ENCODE peak calls at places on chromosomes 3 and 15, in five cellular contexts. Z is pancreas, M is kidney, X is Panc1, C is left ventricle myocardium inferior. R is an unnamed sample.

GRCh38 chr15:99605490-99605931 is 39.7 kb downstream of the MEF2A start:
- DNase-seq in Z (no peak), M (no peak), C (no peak), X (no peak), R (no peak)

GRCh38 chr15:79099692-79100091 is 9.1 kb upstream of the RASGRF1 start:
- DNase-seq in M (no peak), X (no peak), Z (no peak), C (no peak), R (no peak)

GRCh38 chr3:110562621-110563020 is 509.0 kb upstream of the NECTIN3 start:
- DNase-seq in X (no peak), Z (no peak), M (no peak), C (no peak), R (no peak)

GRCh38 chr15:31267161-31268107 is 59.2 kb upstream of the KLF13 start:
- DNase-seq in X (no peak), Z (no peak), M (peak; percentile 48), C (peak; percentile 11), R (peak; percentile 68)

GRCh38 chr15:92091155-92091734 is 237.7 kb downstream of the SLCO3A1 start:
- DNase-seq in X (no peak), C (no peak), M (no peak), Z (no peak), R (no peak)

GRCh38 chr3:151909720-151910405 is 36.4 kb downstream of the SUCNR1 start:
- DNase-seq in X (no peak), Z (no peak), C (no peak), M (no peak), R (no peak)

GRCh38 chr15:37720267-37720666 is 214.2 kb upstream of the TMCO5A start:
- DNase-seq in Z (no peak), X (no peak), M (no peak), C (no peak), R (no peak)

GRCh38 chr3:10447527-10448260 is 57.7 kb downstream of the ATP2B2 start:
- DNase-seq in X (no peak), C (no peak), M (no peak), Z (no peak), R (peak; percentile 47)

GRCh38 chr15:30985081-30985531 is 6.3 kb downstream of the MTMR10 start:
- DNase-seq in C (no peak), Z (no peak), M (no peak), X (no peak), R (no peak)

GRCh38 chr15:58423858-58424608 is 7.8 kb upstream of the LIPC start:
- DNase-seq in M (no peak), Z (peak; percentile 44), X (no peak), C (no peak), R (no peak)

GRCh38 chr3:127389415-127389814 is 101.6 kb upstream of the PRR20G start:
- DNase-seq in C (peak; percentile 0), X (no peak), M (no peak), Z (no peak), R (no peak)

GRCh38 chr3:112199622-112200316 is 66.7 kb upstream of the GCSAM start:
- DNase-seq in C (no peak), M (no peak), X (no peak), Z (no peak), R (no peak)

GRCh38 chr3:35761311-35761710 is 122.0 kb downstream of the ARPP21 start:
- DNase-seq in X (no peak), M (no peak), Z (no peak), C (no peak), R (no peak)

GRCh38 chr15:66955871-66956585 is 109.4 kb upstream of the SMAD3 start:
- DNase-seq in X (no peak), M (no peak), C (no peak), Z (no peak), R (no peak)

GRCh38 chr3:178434206-178434805 is 101.9 kb upstream of the KCNMB2 start:
- DNase-seq in Z (no peak), C (no peak), X (no peak), M (no peak), R (no peak)
- TF ChIP-seq CTCF in Z (no peak), C (peak; percentile 46), X (peak; percentile 29), M (no peak), R (peak; percentile 79)

GRCh38 chr3:197680955-197681521 is 55.7 kb downstream of the RUBCN start:
- DNase-seq in Z (peak; percentile 93), M (no peak), C (no peak), X (no peak), R (no peak)

GRCh38 chr3:197683191-197683590 is 53.5 kb downstream of the RUBCN start:
- DNase-seq in Z (no peak), X (no peak), M (no peak), C (no peak), R (no peak)

GRCh38 chr3:197686899-197687298 is 49.8 kb downstream of the RUBCN start:
- DNase-seq in Z (no peak), C (no peak), X (no peak), M (no peak), R (no peak)

GRCh38 chr3:197687570-197687969 is 49.1 kb downstream of the RUBCN start:
- DNase-seq in Z (no peak), M (no peak), C (peak; percentile 20), X (no peak), R (no peak)

GRCh38 chr3:197682713-197683112 is 54.0 kb downstream of the RUBCN start:
- DNase-seq in C (no peak), M (no peak), X (no peak), Z (no peak), R (no peak)
- TF ChIP-seq CTCF in C (no peak), M (no peak), X (no peak), Z (no peak), R (no peak)

GRCh38 chr3:142929109-142929508 is 34.4 kb downstream of the PAQR9 start:
- DNase-seq in C (peak; percentile 22), M (no peak), Z (no peak), X (peak; percentile 35), R (no peak)
- TF ChIP-seq CTCF in C (peak; percentile 61), M (peak; percentile 22), Z (no peak), X (peak; percentile 91), R (peak; percentile 66)

DNA sequence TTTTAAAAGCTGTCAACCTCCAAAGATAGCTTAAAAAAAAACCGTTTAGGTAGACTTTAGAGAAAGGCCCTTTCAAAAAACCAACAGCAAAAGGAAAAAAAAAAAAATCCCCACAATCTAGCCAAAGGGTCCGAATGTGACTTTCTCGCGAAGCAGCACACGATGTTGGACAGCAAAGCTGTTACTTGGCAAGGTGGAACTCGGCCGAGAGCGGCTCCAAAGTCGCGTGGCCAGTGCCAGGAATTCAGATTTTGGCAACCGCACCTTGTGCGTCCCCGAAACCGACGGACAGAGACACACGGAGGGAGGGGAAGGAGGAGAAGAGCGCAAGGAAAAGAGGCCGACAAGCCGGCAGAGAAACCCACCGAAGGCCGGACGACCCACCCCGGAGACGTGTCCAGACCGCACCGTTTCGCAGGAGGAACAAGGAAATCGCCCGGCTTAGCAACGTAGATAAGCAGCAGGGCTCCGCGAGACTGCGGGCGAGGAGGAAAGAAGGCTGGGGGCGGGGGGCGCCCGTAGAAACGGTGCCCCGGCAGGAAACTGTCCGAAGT is 517.3 kb downstream of the MECOM start:
- DNase-seq in Z (peak; percentile 83), M (peak; percentile 83), X (no peak), C (peak; percentile 37), R (peak; percentile 74)
- TF ChIP-seq CTCF in Z (no peak), M (no peak), X (no peak), C (no peak), R (no peak)

DNA sequence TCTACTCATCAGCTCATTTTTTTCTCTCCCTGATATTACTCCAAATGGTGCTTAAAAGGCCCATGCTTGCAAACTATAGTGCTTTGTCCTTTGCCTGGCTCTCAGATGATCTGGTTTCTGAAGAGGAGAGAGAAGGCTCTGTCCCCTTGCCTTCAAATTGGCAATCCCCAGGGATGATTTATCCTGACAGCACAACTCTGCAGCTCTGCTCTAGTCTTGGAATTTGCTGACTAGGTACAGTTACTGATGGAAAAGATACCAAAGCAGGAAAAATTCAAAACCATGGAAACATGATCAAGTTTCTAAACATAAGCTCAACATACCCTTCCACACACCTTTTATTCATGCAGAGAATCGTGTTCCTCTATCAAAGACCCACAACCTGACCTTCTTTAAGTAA is 106.7 kb upstream of the CADPS start:
- DNase-seq in C (no peak), Z (no peak), M (no peak), X (no peak), R (no peak)
- TF ChIP-seq CTCF in C (no peak), Z (no peak), M (no peak), X (no peak), R (no peak)

GRCh38 chr15:52161406-52161966 is 29.7 kb downstream of the GNB5 start:
- DNase-seq in C (no peak), X (no peak), Z (no peak), M (no peak), R (no peak)

GRCh38 chr15:52162876-52163275 is 28.3 kb downstream of the GNB5 start:
- DNase-seq in M (no peak), Z (no peak), X (no peak), C (no peak), R (no peak)

GRCh38 chr15:52164631-52165265 is 26.4 kb downstream of the GNB5 start:
- DNase-seq in C (no peak), M (no peak), Z (no peak), X (no peak), R (no peak)

GRCh38 chr15:52162260-52162659 is 28.9 kb downstream of the GNB5 start:
- DNase-seq in C (no peak), M (no peak), X (no peak), Z (no peak), R (no peak)

GRCh38 chr15:52163321-52164190 is 27.6 kb downstream of the GNB5 start:
- DNase-seq in C (no peak), M (no peak), Z (no peak), X (no peak), R (no peak)
- TF ChIP-seq CTCF in C (no peak), M (peak; percentile 6), Z (no peak), X (peak; percentile 19), R (peak; percentile 42)

GRCh38 chr3:52742418-52743041 is 28.2 kb downstream of the NEK4 start:
- DNase-seq in C (no peak), Z (no peak), X (peak; percentile 17), M (no peak), R (no peak)
- TF ChIP-seq CTCF in C (peak; percentile 64), Z (no peak), X (peak; percentile 59), M (peak; percentile 43), R (peak; percentile 93)

R was measured in chondrocyte.